ENCODE peak calls at places on chromosomes 13 and 19, in eight cellular contexts. D is HCT116, O is bronchial epithelial cell, K is fibroblast of mammary gland, B is body of pancreas, M is uterus, N is ovary, S is epithelial cell of esophagus. P is an unnamed sample.

GRCh38 chr19:52307275-52307674 is 10.3 kb downstream of the ZNF480 start:
- DNase-seq in D (peak), O (no peak), K (peak), B (no peak), M (no peak), N (no peak), S (peak), P (no peak)

GRCh38 chr13:94369862-94370491 is 109.5 kb downstream of the DCT start:
- DNase-seq in D (no peak), O (no peak), K (peak), B (no peak), M (peak), N (peak), S (no peak), P (peak)

GRCh38 chr13:34748078-34748477 is 194.0 kb upstream of the NBEA start:
- DNase-seq in D (no peak), O (peak), K (peak), B (peak), M (peak), N (peak), S (peak), P (peak)

GRCh38 chr19:1590641-1591397 is 1.8 kb downstream of the MBD3 start:
- DNase-seq in D (no peak), O (no peak), K (peak), B (no peak), M (no peak), N (no peak), S (peak), P (no peak)

GRCh38 chr19:19042732-19043274 is 9.4 kb downstream of the ARMC6 start:
- DNase-seq in D (no peak), O (no peak), K (no peak), B (no peak), M (no peak), N (no peak), S (no peak), P (no peak)

GRCh38 chr13:112569771-112570288 is 18.1 kb downstream of the TUBGCP3 start:
- DNase-seq in D (no peak), O (no peak), K (no peak), B (no peak), M (no peak), N (no peak), S (no peak), P (no peak)

GRCh38 chr19:34345934-34346333 is 19.1 kb upstream of the GPI start:
- DNase-seq in D (peak), O (peak), K (peak), B (peak), M (no peak), N (peak), S (peak), P (peak)

GRCh38 chr13:100989424-100989823 is 314.8 kb upstream of the TMTC4 start:
- DNase-seq in D (no peak), O (no peak), K (no peak), B (no peak), M (no peak), N (no peak), S (no peak), P (no peak)

GRCh38 chr19:18814063-18814462 is 17.7 kb upstream of the UPF1 start:
- DNase-seq in D (no peak), O (no peak), K (peak), B (no peak), M (peak), N (no peak), S (no peak), P (no peak)

GRCh38 chr13:50650936-50651638 is 192.4 kb downstream of the DLEU7 start:
- DNase-seq in D (no peak), O (peak), K (peak), B (no peak), M (no peak), N (no peak), S (peak), P (no peak)

GRCh38 chr19:19597809-19598306 is 20.6 kb downstream of the PBX4 start:
- DNase-seq in D (no peak), O (no peak), K (no peak), B (no peak), M (no peak), N (no peak), S (no peak), P (no peak)

GRCh38 chr19:22545751-22546150 is 88.4 kb upstream of the ZNF492 start:
- DNase-seq in D (peak), O (peak), K (peak), B (peak), M (peak), N (peak), S (peak), P (no peak)

DNA sequence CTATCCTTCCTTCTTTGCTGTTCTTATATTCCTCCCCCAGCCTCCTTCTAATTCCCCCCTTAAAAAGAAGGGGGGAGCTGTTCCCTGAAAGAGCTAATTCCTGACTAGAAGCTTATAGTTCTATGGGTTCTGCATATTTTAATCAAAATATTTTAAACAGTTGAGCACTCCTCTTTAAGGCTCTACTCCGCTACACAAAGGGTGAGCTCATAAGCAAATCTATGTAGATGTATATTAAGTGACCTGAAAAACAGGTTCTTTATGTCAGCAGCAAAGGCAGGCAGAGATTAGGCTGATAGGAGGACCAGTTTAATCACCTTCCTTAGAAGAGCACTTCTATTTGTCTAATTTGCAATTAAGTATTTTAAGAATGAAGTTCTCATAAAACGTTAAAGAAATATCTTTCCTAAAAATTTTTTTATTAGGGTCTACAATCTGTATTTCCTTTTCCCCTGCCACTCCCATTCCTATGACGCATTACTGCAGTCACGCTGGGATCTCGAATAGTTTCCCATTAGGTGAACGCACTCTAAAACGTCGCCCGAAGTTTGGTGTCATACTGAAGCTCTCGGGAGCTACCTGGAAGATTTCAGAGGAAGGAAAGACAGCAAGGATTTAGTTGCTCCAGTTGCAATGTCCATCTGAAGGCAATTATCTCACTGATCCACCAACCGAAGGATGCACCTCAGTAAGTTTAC is 5.1 kb downstream of the EFNB2 start:
- DNase-seq in D (no peak), O (peak), K (no peak), B (no peak), M (no peak), N (no peak), S (peak), P (peak)
- H3K4me3 ChIP-seq in D (no peak), O (peak), K (no peak), B (no peak), M (no peak), N (no peak), S (peak), P (peak)

GRCh38 chr19:45913874-45914830 is at the start of gene NANOS2:
- DNase-seq in D (peak), O (no peak), K (no peak), B (no peak), M (no peak), N (no peak), S (no peak), P (no peak)
- TF ChIP-seq CTCF in D (peak), O (no peak), K (peak), B (no peak), M (no peak), N (no peak), S (no peak), P (no peak)

GRCh38 chr19:57613941-57614743 is at the start of gene ZNF134:
- DNase-seq in D (peak), O (peak), K (peak), B (peak), M (peak), N (peak), S (peak), P (peak)

GRCh38 chr19:57611113-57611512 is 2.9 kb upstream of the ZNF134 start:
- DNase-seq in D (no peak), O (no peak), K (no peak), B (no peak), M (no peak), N (no peak), S (no peak), P (no peak)

GRCh38 chr19:57620673-57621348 is 6.8 kb downstream of the ZNF134 start:
- DNase-seq in D (no peak), O (no peak), K (peak), B (no peak), M (no peak), N (no peak), S (no peak), P (no peak)

DNA sequence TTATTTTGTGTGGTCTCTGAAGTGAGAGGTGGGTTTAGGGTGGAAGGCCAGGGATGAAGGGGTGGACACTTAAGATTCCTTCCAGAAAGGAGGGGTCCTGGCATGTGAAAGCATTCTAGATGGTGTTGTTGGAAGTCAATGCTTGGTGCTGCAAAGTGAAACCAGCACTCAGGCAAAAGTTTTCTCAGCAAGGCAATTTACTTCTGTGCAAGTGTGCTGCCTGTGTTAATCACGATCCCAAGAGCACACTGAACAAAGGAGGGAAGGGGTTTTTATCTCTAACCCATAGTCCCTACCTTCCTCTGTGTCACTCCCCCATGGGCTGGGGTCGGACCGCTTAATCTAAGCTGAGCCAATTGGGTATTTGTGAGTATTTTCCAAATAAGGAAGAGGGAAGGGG is 1.3 kb downstream of the ZNF134 start:
- DNase-seq in D (no peak), O (no peak), K (no peak), B (no peak), M (no peak), N (no peak), S (no peak), P (no peak)
- H3K4me3 ChIP-seq in D (peak), O (no peak), K (no peak), B (no peak), M (no peak), N (no peak), S (peak), P (peak)

DNA sequence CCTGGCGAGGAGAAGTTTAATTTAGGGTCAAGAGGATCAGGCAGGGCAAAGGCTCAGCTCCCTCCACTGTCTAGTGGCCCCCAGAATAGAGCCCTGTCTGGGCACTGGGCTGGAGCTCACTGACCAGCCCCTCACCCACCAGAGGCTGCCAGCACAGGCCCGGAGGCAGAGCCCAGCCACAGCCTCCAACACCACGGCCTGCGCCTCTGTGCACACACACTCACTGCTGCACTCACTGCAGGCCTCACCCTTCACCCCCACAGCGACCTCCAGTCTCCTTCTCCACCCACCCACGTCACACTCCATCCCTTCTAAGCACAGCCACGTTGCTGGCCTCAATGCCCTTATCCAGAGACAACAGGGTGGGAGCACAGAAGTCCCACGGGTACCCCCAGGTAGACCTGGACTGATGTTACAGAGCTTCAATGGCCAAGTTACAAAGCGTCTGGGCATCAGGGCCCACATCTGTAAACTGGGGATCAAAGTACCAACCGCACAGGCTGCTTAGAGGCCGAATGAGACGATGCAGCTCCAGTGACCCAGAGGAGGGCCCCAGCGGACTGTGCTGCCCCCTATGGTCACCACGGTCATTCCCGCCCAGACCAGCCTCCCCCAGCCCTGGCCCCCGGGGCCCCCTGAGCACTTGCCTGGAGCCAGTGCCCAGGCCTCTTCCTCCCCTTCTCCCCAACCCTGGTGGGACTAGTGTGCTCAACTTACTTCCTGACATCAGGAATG is 4.5 kb upstream of the PRKD2 start:
- DNase-seq in D (no peak), O (no peak), K (no peak), B (no peak), M (no peak), N (no peak), S (no peak), P (no peak)
- TF ChIP-seq CTCF in D (no peak), O (no peak), K (peak), B (no peak), M (no peak), N (no peak), S (no peak), P (no peak)

GRCh38 chr19:5567360-5567970 is at the start of gene TINCR:
- DNase-seq in D (no peak), O (no peak), K (no peak), B (no peak), M (no peak), N (no peak), S (no peak), P (no peak)
- H3K4me3 ChIP-seq in D (peak), O (peak), K (no peak), B (no peak), M (no peak), N (no peak), S (peak), P (no peak)

P was measured in LNCaP clone FGC.